ENCODE peak calls at places on chromosomes 7 and 10, in six cellular contexts. J is anterior cingulate cortex, U is Calu3, I is SHP77 treated with DMSO at 0.1 percent for 48 hours, Q is amniotic epithelial cell, X is left colon. D is an unnamed sample.

GRCh38 chr10:104391150-104391968 is 37.7 kb downstream of the CFAP58 start:
- DNase-seq in J (no peak), U (peak), I (no peak), Q (peak), X (no peak), D (no peak)

GRCh38 chr7:1900847-1901246 is 230.8 kb downstream of the ELFN1 start:
- DNase-seq in J (no peak), U (no peak), I (no peak), Q (no peak), X (no peak), D (no peak)

GRCh38 chr7:115748123-115748738 is 282.3 kb downstream of the TFEC start:
- DNase-seq in J (no peak), U (peak), I (no peak), Q (peak), X (no peak), D (no peak)

GRCh38 chr10:60974463-60975149 is 30.6 kb upstream of the RHOBTB1 start:
- DNase-seq in J (no peak), U (no peak), I (no peak), Q (no peak), X (no peak), D (no peak)

GRCh38 chr7:148483515-148483914 is 107.1 kb upstream of the C7orf33 start:
- DNase-seq in J (no peak), U (no peak), I (no peak), Q (no peak), X (no peak), D (no peak)

GRCh38 chr10:14535497-14536199 is 204.9 kb upstream of the FRMD4A start:
- DNase-seq in J (no peak), U (no peak), I (no peak), Q (no peak), X (no peak), D (no peak)

GRCh38 chr10:128318366-128318765 is 192.1 kb upstream of the MKI67 start:
- DNase-seq in J (no peak), U (no peak), I (no peak), Q (no peak), X (no peak), D (no peak)

GRCh38 chr7:55536619-55537457 is 35.5 kb downstream of the VOPP1 start:
- DNase-seq in J (no peak), U (no peak), I (no peak), Q (no peak), X (no peak), D (no peak)

GRCh38 chr10:98170249-98171117 is 36.0 kb downstream of the R3HCC1L start:
- DNase-seq in J (no peak), U (peak), I (peak), Q (peak), X (no peak), D (peak)

GRCh38 chr10:74202356-74202755 is 51.3 kb downstream of the ADK start:
- DNase-seq in J (no peak), U (no peak), I (no peak), Q (no peak), X (no peak), D (no peak)

GRCh38 chr10:4069491-4069890 is 284.5 kb upstream of the KLF6 start:
- DNase-seq in J (no peak), U (no peak), I (no peak), Q (peak), X (no peak), D (no peak)

GRCh38 chr10:120963053-120963533 is 111.9 kb downstream of the WDR11 start:
- DNase-seq in J (no peak), U (no peak), I (no peak), Q (no peak), X (peak), D (peak)

GRCh38 chr10:44984671-44985101 is 6.1 kb upstream of the DEPP1 start:
- DNase-seq in J (no peak), U (no peak), I (no peak), Q (no peak), X (peak), D (no peak)